ENCODE peak calls at places on chromosomes 7 and 10, in four cellular contexts. U is dorsolateral prefrontal cortex, M is hepatocyte, G is astrocyte. Q is an unnamed sample.

GRCh38 chr7:47228386-47229014 is 353.4 kb downstream of the TNS3 start:
- DNase-seq in U (no peak), M (no peak), G (no peak), Q (peak)

GRCh38 chr10:57420881-57421280 is 846.8 kb downstream of the IPMK start:
- DNase-seq in U (no peak), M (no peak), G (no peak), Q (no peak)

GRCh38 chr7:81277691-81278090 is 358.8 kb upstream of the SEMA3C start:
- DNase-seq in U (no peak), M (no peak), G (no peak), Q (no peak)

GRCh38 chr10:18238875-18239485 is 98.8 kb downstream of the CACNB2 start:
- DNase-seq in U (no peak), M (peak), G (peak), Q (no peak)

GRCh38 chr10:131737543-131738395 is 163.0 kb upstream of the PPP2R2D start:
- DNase-seq in U (peak), M (no peak), G (no peak), Q (peak)

GRCh38 chr10:58755688-58756087 is 243.0 kb downstream of the BICC1 start:
- DNase-seq in U (no peak), M (peak), G (peak), Q (no peak)

GRCh38 chr10:117131390-117132327 is 6.4 kb downstream of the VAX1 start:
- DNase-seq in U (no peak), M (peak), G (no peak), Q (peak)

GRCh38 chr7:73909996-73910395 is 49.0 kb downstream of the TMEM270 start:
- DNase-seq in U (no peak), M (no peak), G (no peak), Q (no peak)

GRCh38 chr10:93437946-93438795 is 44.0 kb downstream of the MYOF start:
- DNase-seq in U (no peak), M (peak), G (peak), Q (no peak)

GRCh38 chr7:36100293-36100692 is 52.8 kb upstream of the EEPD1 start:
- DNase-seq in U (no peak), M (no peak), G (peak), Q (no peak)

GRCh38 chr7:89027781-89028180 is 232.2 kb upstream of the TEX47 start:
- DNase-seq in U (no peak), M (no peak), G (no peak), Q (no peak)

GRCh38 chr7:10034843-10035556 is 938.7 kb upstream of the PHF14 start:
- DNase-seq in U (no peak), M (no peak), G (no peak), Q (no peak)

GRCh38 chr10:85919358-85920022 is 447.1 kb downstream of the GRID1 start:
- DNase-seq in U (no peak), M (no peak), G (no peak), Q (peak)

GRCh38 chr10:112826018-112826697 is 123.9 kb upstream of the TCF7L2 start:
- DNase-seq in U (no peak), M (no peak), G (no peak), Q (no peak)

GRCh38 chr7:16727736-16728135 is 25.8 kb upstream of the TSPAN13 start:
- DNase-seq in U (no peak), M (no peak), G (no peak), Q (no peak)

GRCh38 chr10:117609095-117609821 is 66.7 kb downstream of the EMX2 start:
- DNase-seq in U (no peak), M (peak), G (peak), Q (no peak)

GRCh38 chr7:1810961-1811849 is 141.1 kb downstream of the ELFN1 start:
- DNase-seq in U (no peak), M (peak), G (no peak), Q (no peak)

GRCh38 chr7:70766694-70767093 is 365.2 kb upstream of the GALNT17 start:
- DNase-seq in U (no peak), M (no peak), G (no peak), Q (no peak)

GRCh38 chr7:80609732-80610131 is 28.7 kb upstream of the CD36 start:
- DNase-seq in U (no peak), M (no peak), G (no peak), Q (peak)

GRCh38 chr7:44279731-44280505 is 45.5 kb downstream of the CAMK2B start:
- DNase-seq in U (peak), M (no peak), G (no peak), Q (peak)

GRCh38 chr10:110016037-110016436 is 8.3 kb downstream of the ADD3 start:
- DNase-seq in U (no peak), M (peak), G (no peak), Q (peak)
- TF ChIP-seq CTCF in U (peak), M (peak), G (no peak), Q (peak)

GRCh38 chr10:79185067-79185774 is 116.5 kb downstream of the ZMIZ1 start:
- DNase-seq in U (no peak), M (no peak), G (no peak), Q (no peak)
- H3K27ac ChIP-seq in U (peak), M (peak), G (peak), Q (peak)

DNA sequence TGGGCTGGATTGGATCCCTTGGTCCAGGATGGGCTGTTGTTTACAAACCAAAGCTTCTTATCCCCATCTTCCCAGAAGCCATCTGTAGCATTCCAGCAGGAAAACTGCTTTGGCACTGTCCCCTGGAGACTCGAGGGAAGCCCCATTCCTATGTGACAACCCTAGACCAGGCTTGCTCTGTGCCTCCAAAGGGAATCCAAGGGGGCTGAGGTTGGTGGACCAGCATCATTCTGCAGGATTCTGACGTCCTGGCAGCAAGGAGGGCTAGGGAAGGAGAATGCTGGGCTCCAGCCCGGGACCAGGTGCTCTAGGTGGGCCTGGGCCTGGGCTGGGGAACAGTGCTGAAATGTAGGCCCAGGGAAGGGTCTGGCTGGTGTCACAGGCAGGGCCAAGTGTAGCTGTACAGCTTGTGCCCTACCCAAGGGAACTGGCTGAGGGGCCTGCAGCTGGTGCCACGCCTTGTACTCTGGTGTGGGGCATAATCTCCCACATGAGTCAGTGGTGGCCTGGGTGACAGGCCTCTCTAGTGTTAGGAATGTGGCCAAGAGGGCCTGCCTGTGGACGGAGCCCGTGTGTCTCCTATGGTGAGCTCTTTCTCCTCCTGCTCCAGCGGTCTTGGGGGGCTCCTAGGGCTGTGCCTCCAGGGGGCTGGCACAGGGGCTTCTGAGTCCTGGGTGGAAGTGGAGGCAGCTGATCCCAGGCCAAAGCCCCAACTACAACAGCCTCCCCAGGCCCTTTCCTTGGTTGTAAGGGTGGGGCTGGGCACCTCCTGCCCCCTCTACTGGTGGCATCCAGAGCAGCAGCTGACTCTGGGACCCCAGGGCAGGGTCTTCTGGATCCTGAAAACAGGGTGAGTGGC is 25.2 kb downstream of the TRIM8 start:
- DNase-seq in U (peak), M (peak), G (peak), Q (peak)
- TF ChIP-seq CTCF in U (peak), M (peak), G (no peak), Q (peak)

GRCh38 chr7:82468435-82468834 is 24.9 kb upstream of the CACNA2D1 start:
- DNase-seq in U (no peak), M (no peak), G (peak), Q (no peak)
- H3K27ac ChIP-seq in U (no peak), M (no peak), G (no peak), Q (no peak)

Q was measured in endodermal cell.